ENCODE peak calls at places on chromosomes 12 and 14, in nine cellular contexts. K, W, I, A, M, O, Q, B and G are unnamed samples.

GRCh38 chr12:132430838-132431826 is 58.8 kb upstream of the FBRSL1 start:
- DNase-seq in A (no peak), M (no peak), I (no peak), W (no peak), Q (no peak), B (no peak), K (no peak), O (no peak), G (no peak)

GRCh38 chr14:102516531-102517411 is 7.2 kb upstream of the ANKRD9 start:
- DNase-seq in B (peak; percentile 90), I (peak; percentile 78), M (peak; percentile 40), Q (peak; percentile 89), A (no peak), O (peak; percentile 62), K (peak; percentile 67), W (peak; percentile 59), G (peak; percentile 72)

GRCh38 chr12:57874166-57875108 is 27.9 kb upstream of the CTDSP2 start:
- DNase-seq in O (no peak), W (no peak), I (no peak), M (no peak), K (no peak), Q (no peak), B (no peak), A (no peak), G (no peak)

GRCh38 chr12:19227190-19227879 is 97.8 kb downstream of the PLEKHA5 start:
- DNase-seq in Q (no peak), I (no peak), B (no peak), W (no peak), A (no peak), M (no peak), K (no peak), O (no peak), G (no peak)

GRCh38 chr12:41264281-41264680 is 76.2 kb downstream of the PDZRN4 start:
- DNase-seq in Q (no peak), W (no peak), M (no peak), A (no peak), B (no peak), O (no peak), I (no peak), K (no peak), G (no peak)

GRCh38 chr14:75242546-75243273 is 35.9 kb upstream of the FOS start:
- DNase-seq in A (no peak), B (no peak), O (no peak), I (no peak), M (no peak), W (peak; percentile 50), Q (no peak), K (no peak), G (no peak)

GRCh38 chr14:100041274-100041673 is 23.9 kb upstream of the EVL start:
- DNase-seq in O (no peak), B (no peak), K (no peak), W (no peak), I (no peak), M (no peak), Q (no peak), A (no peak), G (no peak)

GRCh38 chr14:36271939-36272907 is 48.2 kb downstream of the MBIP start:
- DNase-seq in M (no peak), B (no peak), Q (no peak), A (no peak), K (no peak), W (peak; percentile 23), O (no peak), I (no peak), G (no peak)

GRCh38 chr12:41795066-41795465 is 349.6 kb downstream of the GXYLT1 start:
- DNase-seq in A (no peak), O (no peak), Q (no peak), I (no peak), M (no peak), K (no peak), W (no peak), B (no peak), G (no peak)

GRCh38 chr12:39538679-39539104 is 80.9 kb downstream of the ABCD2 start:
- DNase-seq in A (no peak), I (no peak), M (no peak), K (no peak), W (peak; percentile 52), B (no peak), Q (no peak), O (no peak), G (no peak)

GRCh38 chr14:104826858-104827172 is 25.9 kb downstream of the ZBTB42 start:
- DNase-seq in M (no peak), B (no peak), O (no peak), A (no peak), W (no peak), I (no peak), K (no peak), Q (no peak), G (no peak)

GRCh38 chr12:54870617-54871016 is 16.3 kb downstream of the MUCL1 start:
- DNase-seq in K (no peak), M (no peak), B (no peak), O (no peak), W (no peak), A (no peak), I (no peak), Q (no peak), G (no peak)

GRCh38 chr12:119512772-119513497 is 80.6 kb upstream of the TMEM233 start:
- DNase-seq in I (no peak), Q (no peak), B (no peak), A (no peak), K (no peak), M (no peak), W (peak; percentile 17), O (no peak), G (no peak)

GRCh38 chr12:124321040-124321481 is 26.2 kb downstream of the RFLNA start:
- DNase-seq in M (peak; percentile 53), W (peak; percentile 73), I (no peak), O (peak; percentile 66), K (peak; percentile 71), A (peak; percentile 33), Q (peak; percentile 81), B (peak; percentile 79), G (peak; percentile 80)

GRCh38 chr12:115597157-115597712 is 680.3 kb downstream of the MED13L start:
- DNase-seq in Q (no peak), A (no peak), W (no peak), I (no peak), O (no peak), K (no peak), M (no peak), B (no peak), G (peak; percentile 42)

GRCh38 chr14:103563089-103563620 is 395 bp downstream of the COA8 start:
- DNase-seq in K (peak; percentile 83), O (no peak), A (no peak), I (peak; percentile 82), B (no peak), W (peak; percentile 61), Q (peak; percentile 68), M (peak; percentile 74), G (peak; percentile 81)

GRCh38 chr12:49415426-49416040 is 48.3 kb downstream of the SPATS2 start:
- DNase-seq in Q (no peak), O (no peak), K (no peak), A (no peak), W (no peak), I (no peak), M (no peak), B (no peak), G (no peak)

GRCh38 chr12:89882051-89882450 is 173.4 kb upstream of the ATP2B1 start:
- DNase-seq in W (no peak), K (no peak), O (no peak), I (no peak), A (no peak), M (no peak), B (no peak), Q (no peak), G (no peak)

GRCh38 chr14:29630566-29631160 is 297.0 kb downstream of the PRKD1 start:
- DNase-seq in O (no peak), W (no peak), Q (no peak), B (no peak), A (no peak), K (no peak), I (no peak), M (no peak), G (no peak)

GRCh38 chr14:29629839-29630238 is 297.8 kb downstream of the PRKD1 start:
- DNase-seq in Q (no peak), K (no peak), B (no peak), W (no peak), M (no peak), O (no peak), I (no peak), A (no peak), G (no peak)

DNA sequence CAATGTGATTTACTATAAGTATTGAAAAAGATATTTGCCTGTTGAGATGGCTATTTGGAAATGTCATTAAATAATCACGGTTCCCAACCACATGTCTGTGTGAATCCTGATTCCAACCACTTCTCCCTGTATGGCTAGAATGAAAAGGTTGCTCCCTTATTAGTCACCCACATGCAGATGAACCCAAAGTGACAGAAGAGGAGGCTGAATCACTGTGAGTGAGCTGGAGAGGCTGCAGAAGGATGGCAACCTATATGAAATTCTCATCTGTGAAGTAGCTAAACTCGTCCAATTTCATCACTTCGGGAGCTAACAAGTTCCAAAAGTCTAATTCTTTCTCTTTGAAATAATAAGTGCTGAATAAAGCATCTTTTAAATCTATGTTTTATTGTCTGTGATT is 300.5 kb downstream of the PRKD1 start:
- DNase-seq in W (no peak), B (no peak), O (no peak), M (no peak), I (no peak), Q (no peak), K (no peak), A (no peak), G (no peak)
- TF ChIP-seq POLR2A in W (no peak), B (no peak), O (no peak), M (no peak), I (no peak), Q (no peak), K (no peak), A (no peak), G (no peak)

DNA sequence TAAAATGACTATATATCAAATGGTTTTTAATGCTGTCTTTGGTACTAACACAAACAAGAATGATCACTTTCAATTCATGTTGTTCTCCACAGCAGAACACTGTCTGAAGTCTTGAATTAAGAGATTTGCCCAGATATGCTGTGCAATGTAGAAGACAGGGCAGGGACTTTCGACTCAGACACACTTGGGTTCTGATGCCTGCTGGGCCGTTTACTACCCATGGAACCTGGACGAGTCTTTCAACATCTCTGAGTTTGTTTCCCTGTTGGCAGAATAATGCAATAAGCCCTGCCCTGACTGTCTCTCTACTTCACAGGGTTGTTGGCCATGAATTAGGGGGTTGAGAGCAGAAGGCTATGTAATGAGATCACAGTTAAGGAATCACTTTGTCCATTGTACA is 162.6 kb upstream of the TMPO start:
- DNase-seq in Q (no peak), K (peak; percentile 26), M (no peak), A (no peak), I (no peak), W (no peak), O (no peak), B (no peak), G (no peak)
- TF ChIP-seq POLR2A in Q (no peak), K (no peak), M (no peak), A (no peak), I (no peak), W (no peak), O (no peak), B (no peak), G (no peak)

GRCh38 chr12:116910645-116911449 is at the start of gene FBXW8:
- DNase-seq in M (peak; percentile 68), B (peak; percentile 70), I (peak; percentile 77), Q (peak; percentile 73), W (peak; percentile 82), K (peak; percentile 87), A (no peak), O (peak; percentile 57), G (peak; percentile 75)
- TF ChIP-seq POLR2A in M (peak; percentile 57), B (peak; percentile 16), I (no peak), Q (peak; percentile 61), W (no peak), K (peak; percentile 81), A (peak; percentile 46), O (peak; percentile 11), G (peak; percentile 77)

GRCh38 chr12:575948-576612 is 87.2 kb downstream of the NINJ2 start:
- DNase-seq in M (peak; percentile 70), W (peak; percentile 83), I (peak; percentile 87), O (peak; percentile 75), B (peak; percentile 96), Q (peak; percentile 94), K (peak; percentile 84), A (no peak), G (peak; percentile 83)
- TF ChIP-seq POLR2A in M (peak; percentile 17), W (no peak), I (no peak), O (no peak), B (no peak), Q (peak; percentile 51), K (peak; percentile 19), A (peak; percentile 43), G (no peak)